ENCODE peak calls at places on chromosomes 7 and 10, in seven cellular contexts. Q is heart left ventricle, J is esophagus squamous epithelium, O is A549, W is body of pancreas, A is transverse colon, U is adrenal gland. T is an unnamed sample.
A peak's percentile ranks its signal among the peaks of the same experiment; 100 is the strongest.

GRCh38 chr7:41911792-41912191 is 208.9 kb upstream of the INHBA start:
- DNase-seq in W (no peak), Q (no peak), J (no peak), U (no peak), A (no peak), O (no peak), T (no peak)

GRCh38 chr7:21500117-21500516 is 42.7 kb upstream of the DNAH11 start:
- DNase-seq in Q (no peak), U (no peak), J (no peak), O (no peak), A (no peak), W (no peak), T (no peak)

GRCh38 chr10:7300327-7300726 is 110.5 kb downstream of the SFMBT2 start:
- DNase-seq in Q (no peak), J (no peak), W (no peak), O (peak; percentile 45), A (no peak), U (no peak), T (no peak)

GRCh38 chr7:84705701-84706100 is 481.2 kb downstream of the SEMA3D start:
- DNase-seq in J (no peak), O (peak; percentile 26), W (no peak), Q (no peak), A (no peak), U (no peak), T (no peak)

GRCh38 chr7:143882020-143882610 is 19.9 kb downstream of the TCAF1 start:
- DNase-seq in A (peak; percentile 45), W (peak; percentile 36), U (peak; percentile 68), O (no peak), Q (peak; percentile 79), J (no peak), T (peak; percentile 81)

GRCh38 chr7:85522070-85522469 is 335.2 kb upstream of the SEMA3D start:
- DNase-seq in Q (no peak), W (no peak), O (no peak), U (no peak), J (no peak), A (no peak), T (no peak)

GRCh38 chr7:134545379-134545778 is 3.5 kb upstream of the AKR1B15 start:
- DNase-seq in U (no peak), W (no peak), O (no peak), A (no peak), J (no peak), Q (no peak), T (no peak)

GRCh38 chr7:78178319-78178718 is 379.7 kb downstream of the PHTF2 start:
- DNase-seq in U (no peak), J (no peak), Q (no peak), A (no peak), O (no peak), W (no peak), T (no peak)

GRCh38 chr7:87810130-87810529 is 66.0 kb downstream of the SLC25A40 start:
- DNase-seq in Q (no peak), J (no peak), O (no peak), W (no peak), U (no peak), A (no peak), T (no peak)

GRCh38 chr7:98021588-98022351 is 31.8 kb upstream of the OCM2 start:
- DNase-seq in U (peak; percentile 78), A (peak; percentile 83), W (peak; percentile 90), O (peak; percentile 70), Q (peak; percentile 66), J (no peak), T (peak; percentile 76)

GRCh38 chr10:69123747-69124557 is at the start of gene VPS26A:
- DNase-seq in A (peak; percentile 99), Q (peak; percentile 99), W (peak; percentile 99), J (peak; percentile 91), U (peak; percentile 99), O (peak; percentile 98), T (peak; percentile 99)

GRCh38 chr10:14225374-14225773 is 105.3 kb downstream of the FRMD4A start:
- DNase-seq in J (no peak), A (no peak), Q (no peak), W (no peak), O (no peak), U (no peak), T (peak; percentile 1)

GRCh38 chr7:75966209-75966961 is 28.0 kb downstream of the TMEM120A start:
- DNase-seq in W (no peak), A (no peak), Q (peak; percentile 74), J (no peak), U (peak; percentile 88), O (no peak), T (no peak)

GRCh38 chr10:133277277-133277992 is 767 bp upstream of the ADAM8 start:
- DNase-seq in W (no peak), U (no peak), J (no peak), O (no peak), A (no peak), Q (no peak), T (no peak)

GRCh38 chr10:133279961-133280283 is 3.3 kb upstream of the ADAM8 start:
- DNase-seq in J (no peak), O (no peak), Q (no peak), A (no peak), U (no peak), W (no peak), T (no peak)

GRCh38 chr10:133279266-133279960 is 2.7 kb upstream of the ADAM8 start:
- DNase-seq in A (no peak), U (no peak), W (no peak), Q (no peak), J (no peak), O (no peak), T (no peak)

GRCh38 chr10:133277993-133278576 is 1.4 kb upstream of the ADAM8 start:
- DNase-seq in J (no peak), O (no peak), U (no peak), W (peak; percentile 43), Q (no peak), A (no peak), T (no peak)

GRCh38 chr10:133278577-133279265 is 2.1 kb upstream of the ADAM8 start:
- DNase-seq in O (no peak), W (peak; percentile 85), J (peak; percentile 44), U (peak; percentile 47), Q (no peak), A (peak; percentile 75), T (peak; percentile 38)
- TF ChIP-seq POLR2A in O (no peak), W (peak; percentile 36), J (no peak), U (no peak), Q (no peak), A (no peak), T (no peak)

GRCh38 chr7:40267583-40267982 is 132.8 kb downstream of the SUGCT start:
- DNase-seq in W (no peak), J (no peak), A (no peak), U (no peak), Q (no peak), O (no peak), T (no peak)

GRCh38 chr7:40268836-40269235 is 134.0 kb downstream of the SUGCT start:
- DNase-seq in A (no peak), Q (no peak), O (no peak), W (no peak), J (no peak), U (peak; percentile 13), T (no peak)

DNA sequence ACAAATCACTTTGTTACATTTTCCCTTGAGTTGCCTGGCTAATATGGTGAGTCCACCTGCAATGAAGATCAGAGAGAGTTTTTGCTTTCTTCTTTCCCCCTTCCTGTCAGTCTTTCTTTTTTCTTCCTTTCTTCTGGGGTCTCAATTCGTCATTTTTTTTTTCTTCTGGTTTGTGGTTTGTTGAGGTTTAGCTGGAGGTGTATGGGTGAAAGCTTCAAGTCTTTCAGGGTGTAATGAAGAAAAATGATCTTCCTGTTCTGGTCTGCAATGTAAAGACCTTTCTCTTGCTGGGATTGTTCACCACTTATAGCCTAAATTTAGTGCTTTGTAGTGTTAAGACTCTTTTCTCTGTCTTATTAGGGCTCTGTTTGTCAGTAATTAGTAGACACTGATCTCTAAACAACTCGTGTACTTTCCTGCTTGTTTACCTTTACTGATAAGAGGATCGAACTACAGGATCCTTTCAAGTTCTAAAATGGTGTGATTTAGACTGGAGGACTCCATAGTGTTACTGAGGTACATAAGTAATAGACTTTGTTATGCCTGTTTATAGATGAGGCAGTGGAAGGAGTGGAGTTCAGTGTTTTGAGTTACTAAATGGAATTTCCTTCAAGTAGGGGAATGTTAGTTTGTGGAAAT is 129.1 kb downstream of the SUGCT start:
- DNase-seq in W (no peak), J (no peak), U (no peak), Q (no peak), O (no peak), A (no peak), T (no peak)
- H3K27ac ChIP-seq in W (no peak overlapping the region), J (no peak overlapping the region), U (no peak overlapping the region), Q (no peak overlapping the region), O (no peak overlapping the region), A (no peak overlapping the region), T (no peak overlapping the region)

DNA sequence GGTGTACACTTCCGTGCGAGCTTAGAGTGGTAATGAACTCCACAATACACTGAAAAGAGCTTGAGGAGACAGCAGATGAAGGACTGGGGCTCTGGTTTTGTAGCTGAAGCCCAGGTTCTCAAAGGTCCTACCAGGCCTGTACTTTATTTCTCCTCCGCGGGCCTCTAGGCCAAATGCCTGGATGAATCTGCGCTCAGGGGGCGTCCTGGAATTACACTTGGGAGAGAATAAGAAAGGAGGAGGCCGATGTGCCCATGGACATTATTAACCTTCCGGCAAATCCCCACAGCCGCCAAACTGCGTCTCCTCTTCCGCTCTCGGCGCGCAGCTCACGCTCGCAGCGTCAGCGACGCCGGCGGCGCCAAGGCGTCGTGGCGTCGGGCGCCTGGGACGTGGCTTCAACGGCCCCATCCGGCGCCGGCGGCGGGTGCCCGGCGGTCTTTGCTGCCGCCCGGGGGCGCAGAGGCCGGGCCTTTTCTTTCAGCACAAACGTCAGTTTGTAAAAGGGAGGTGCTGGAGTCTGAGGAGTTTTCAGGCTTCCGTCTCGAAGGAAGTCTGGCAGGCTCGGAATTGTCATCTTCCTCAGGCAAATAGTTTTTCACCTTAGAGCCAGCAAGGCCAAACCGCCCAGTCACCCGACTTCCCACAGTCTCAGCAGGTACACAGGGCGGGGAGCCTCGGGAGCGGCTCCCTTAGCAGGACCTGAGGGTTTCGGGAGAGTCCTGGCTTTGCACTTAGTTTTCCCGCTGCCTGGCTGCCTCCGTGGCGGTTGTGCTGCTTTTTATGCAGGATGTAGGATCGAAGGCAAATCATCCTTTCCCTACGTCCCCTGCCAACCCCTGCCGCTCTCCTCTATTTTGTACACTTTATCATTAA is at the start of gene CCDC7:
- DNase-seq in J (peak; percentile 22), U (peak; percentile 82), A (peak; percentile 88), O (peak; percentile 87), Q (peak; percentile 87), W (peak; percentile 86), T (peak; percentile 83)
- TF ChIP-seq POLR2A in J (peak; percentile 59), U (peak; percentile 81), A (peak; percentile 86), O (peak; percentile 83), Q (no peak), W (peak; percentile 81), T (no peak)

GRCh38 chr7:139704308-139704879 is 73.4 kb downstream of the HIPK2 start:
- DNase-seq in A (peak; percentile 6), J (no peak), Q (no peak), U (no peak), O (no peak), W (no peak), T (no peak)
- H3K27ac ChIP-seq in A (no peak overlapping the region), J (no peak overlapping the region), Q (peak overlapping the region; percentile 34), U (peak overlapping the region; percentile 84), O (no peak overlapping the region), W (no peak overlapping the region), T (no peak overlapping the region)

GRCh38 chr7:5423844-5424688 is 432 bp upstream of the TNRC18 start:
- DNase-seq in J (peak; percentile 69), O (peak; percentile 98), U (peak; percentile 97), A (peak; percentile 95), Q (peak; percentile 97), W (peak; percentile 96), T (peak; percentile 95)
- TF ChIP-seq POLR2A in J (peak; percentile 73), O (no peak), U (peak; percentile 56), A (peak; percentile 90), Q (no peak), W (peak; percentile 62), T (peak; percentile 76)

T was measured in thyroid gland.